ENCODE peak calls at places on chromosome 19, in eight cellular contexts. One of them, this sample, is unnamed.

GRCh38 chr19:36041831-36042230 is 9.2 kb upstream of the CLIP3 start:
- DNase-seq in BE2C: no peak
- DNase-seq in A673: peak; percentile 45
- DNase-seq in fibroblast of lung: peak; percentile 83
- DNase-seq in uterus: peak; percentile 37
- DNase-seq in breast epithelium: no peak
- DNase-seq in thyroid gland: peak; percentile 47
- DNase-seq in psoas muscle: no peak
- DNase-seq in this sample: peak; percentile 62

GRCh38 chr19:3712663-3713531 is 4.7 kb downstream of the TJP3 start:
- DNase-seq in BE2C: no peak
- DNase-seq in A673: no peak
- DNase-seq in fibroblast of lung: no peak
- DNase-seq in uterus: no peak
- DNase-seq in breast epithelium: no peak
- DNase-seq in thyroid gland: peak; percentile 90
- DNase-seq in psoas muscle: no peak
- DNase-seq in this sample: no peak

GRCh38 chr19:55640577-55641375 is at the start of gene ZNF580:
- DNase-seq in BE2C: peak; percentile 76
- DNase-seq in A673: peak; percentile 87
- DNase-seq in fibroblast of lung: peak; percentile 91
- DNase-seq in uterus: peak; percentile 72
- DNase-seq in breast epithelium: peak; percentile 64
- DNase-seq in thyroid gland: peak; percentile 80
- DNase-seq in psoas muscle: peak; percentile 76
- DNase-seq in this sample: no peak

GRCh38 chr19:7294571-7295212 is 478 bp upstream of the INSR start:
- DNase-seq in BE2C: peak; percentile 76
- DNase-seq in A673: peak; percentile 67
- DNase-seq in fibroblast of lung: peak; percentile 34
- DNase-seq in uterus: peak; percentile 69
- DNase-seq in breast epithelium: peak; percentile 60
- DNase-seq in thyroid gland: peak; percentile 85
- DNase-seq in psoas muscle: peak; percentile 84
- DNase-seq in this sample: no peak

GRCh38 chr19:48419158-48419920 is 25.9 kb downstream of the GRIN2D start:
- DNase-seq in BE2C: peak; percentile 82
- DNase-seq in A673: peak; percentile 71
- DNase-seq in fibroblast of lung: peak; percentile 51
- DNase-seq in uterus: no peak
- DNase-seq in breast epithelium: no peak
- DNase-seq in thyroid gland: peak; percentile 45
- DNase-seq in psoas muscle: peak; percentile 47
- DNase-seq in this sample: no peak

GRCh38 chr19:40424637-40425449 is 949 bp downstream of the SERTAD1 start:
- DNase-seq in BE2C: no peak
- DNase-seq in A673: peak; percentile 37
- DNase-seq in fibroblast of lung: peak; percentile 23
- DNase-seq in uterus: no peak
- DNase-seq in breast epithelium: no peak
- DNase-seq in thyroid gland: peak; percentile 32
- DNase-seq in psoas muscle: no peak
- DNase-seq in this sample: no peak

GRCh38 chr19:49879243-49879960 is 1.9 kb downstream of the TBC1D17 start:
- DNase-seq in BE2C: no peak
- DNase-seq in A673: no peak
- DNase-seq in fibroblast of lung: no peak
- DNase-seq in uterus: no peak
- DNase-seq in breast epithelium: no peak
- DNase-seq in thyroid gland: no peak
- DNase-seq in psoas muscle: no peak
- DNase-seq in this sample: no peak

GRCh38 chr19:58497634-58498170 is 14.1 kb downstream of the SLC27A5 start:
- DNase-seq in BE2C: no peak
- DNase-seq in A673: no peak
- DNase-seq in fibroblast of lung: no peak
- DNase-seq in uterus: no peak
- DNase-seq in breast epithelium: no peak
- DNase-seq in thyroid gland: no peak
- DNase-seq in psoas muscle: no peak
- DNase-seq in this sample: no peak

GRCh38 chr19:44661904-44662303 is 9.4 kb upstream of the CEACAM19 start:
- DNase-seq in BE2C: no peak
- DNase-seq in A673: no peak
- DNase-seq in fibroblast of lung: no peak
- DNase-seq in uterus: no peak
- DNase-seq in breast epithelium: no peak
- DNase-seq in thyroid gland: no peak
- DNase-seq in psoas muscle: no peak
- DNase-seq in this sample: no peak

GRCh38 chr19:18520848-18521691 is 800 bp downstream of the ELL start:
- DNase-seq in BE2C: peak; percentile 41
- DNase-seq in A673: no peak
- DNase-seq in fibroblast of lung: no peak
- DNase-seq in uterus: peak; percentile 45
- DNase-seq in breast epithelium: no peak
- DNase-seq in thyroid gland: peak; percentile 40
- DNase-seq in psoas muscle: peak; percentile 53
- DNase-seq in this sample: peak; percentile 4

GRCh38 chr19:14632286-14632685 is 42.4 kb downstream of the ADGRE3 start:
- DNase-seq in BE2C: peak; percentile 40
- DNase-seq in A673: peak; percentile 65
- DNase-seq in fibroblast of lung: no peak
- DNase-seq in uterus: no peak
- DNase-seq in breast epithelium: no peak
- DNase-seq in thyroid gland: no peak
- DNase-seq in psoas muscle: no peak
- DNase-seq in this sample: peak; percentile 45

GRCh38 chr19:15297416-15298224 is 34.7 kb downstream of the BRD4 start:
- DNase-seq in BE2C: peak; percentile 32
- DNase-seq in A673: peak; percentile 46
- DNase-seq in fibroblast of lung: peak; percentile 71
- DNase-seq in uterus: no peak
- DNase-seq in breast epithelium: no peak
- DNase-seq in thyroid gland: no peak
- DNase-seq in psoas muscle: no peak
- DNase-seq in this sample: peak; percentile 80

GRCh38 chr19:30034321-30034720 is 92.3 kb downstream of the URI1 start:
- DNase-seq in BE2C: no peak
- DNase-seq in A673: no peak
- DNase-seq in fibroblast of lung: no peak
- DNase-seq in uterus: no peak
- DNase-seq in breast epithelium: no peak
- DNase-seq in thyroid gland: no peak
- DNase-seq in psoas muscle: no peak
- DNase-seq in this sample: no peak

GRCh38 chr19:43595605-43595998 is 332 bp downstream of the IRGQ start:
- DNase-seq in BE2C: no peak
- DNase-seq in A673: peak; percentile 17
- DNase-seq in fibroblast of lung: no peak
- DNase-seq in uterus: no peak
- DNase-seq in breast epithelium: no peak
- DNase-seq in thyroid gland: no peak
- DNase-seq in psoas muscle: no peak
- DNase-seq in this sample: no peak

GRCh38 chr19:30226464-30227070 is 145.6 kb upstream of the ZNF536 start:
- DNase-seq in BE2C: peak; percentile 73
- DNase-seq in A673: peak; percentile 39
- DNase-seq in fibroblast of lung: no peak
- DNase-seq in uterus: no peak
- DNase-seq in breast epithelium: no peak
- DNase-seq in thyroid gland: peak; percentile 13
- DNase-seq in psoas muscle: no peak
- DNase-seq in this sample: no peak

GRCh38 chr19:47209323-47210179 is 21.4 kb downstream of the BBC3 start:
- DNase-seq in BE2C: no peak
- DNase-seq in A673: no peak
- DNase-seq in fibroblast of lung: no peak
- DNase-seq in uterus: no peak
- DNase-seq in breast epithelium: no peak
- DNase-seq in thyroid gland: no peak
- DNase-seq in psoas muscle: no peak
- DNase-seq in this sample: no peak

GRCh38 chr19:58037927-58038687 is 4.3 kb downstream of the ZSCAN1 start:
- DNase-seq in BE2C: peak; percentile 26
- DNase-seq in A673: no peak
- DNase-seq in fibroblast of lung: no peak
- DNase-seq in uterus: no peak
- DNase-seq in breast epithelium: no peak
- DNase-seq in thyroid gland: peak; percentile 85
- DNase-seq in psoas muscle: no peak
- DNase-seq in this sample: no peak

GRCh38 chr19:678791-679388 is 2.7 kb downstream of the FSTL3 start:
- DNase-seq in BE2C: no peak
- DNase-seq in A673: no peak
- DNase-seq in fibroblast of lung: no peak
- DNase-seq in uterus: no peak
- DNase-seq in breast epithelium: peak; percentile 51
- DNase-seq in thyroid gland: no peak
- DNase-seq in psoas muscle: no peak
- DNase-seq in this sample: no peak

GRCh38 chr19:8244442-8244841 is 35.3 kb downstream of the CERS4 start:
- DNase-seq in BE2C: no peak
- DNase-seq in A673: no peak
- DNase-seq in fibroblast of lung: no peak
- DNase-seq in uterus: no peak
- DNase-seq in breast epithelium: no peak
- DNase-seq in thyroid gland: no peak
- DNase-seq in psoas muscle: no peak
- DNase-seq in this sample: no peak

GRCh38 chr19:47134533-47134932 is 3.9 kb downstream of the SAE1 start:
- DNase-seq in BE2C: no peak
- DNase-seq in A673: no peak
- DNase-seq in fibroblast of lung: no peak
- DNase-seq in uterus: no peak
- DNase-seq in breast epithelium: no peak
- DNase-seq in thyroid gland: no peak
- DNase-seq in psoas muscle: no peak
- DNase-seq in this sample: no peak

DNA sequence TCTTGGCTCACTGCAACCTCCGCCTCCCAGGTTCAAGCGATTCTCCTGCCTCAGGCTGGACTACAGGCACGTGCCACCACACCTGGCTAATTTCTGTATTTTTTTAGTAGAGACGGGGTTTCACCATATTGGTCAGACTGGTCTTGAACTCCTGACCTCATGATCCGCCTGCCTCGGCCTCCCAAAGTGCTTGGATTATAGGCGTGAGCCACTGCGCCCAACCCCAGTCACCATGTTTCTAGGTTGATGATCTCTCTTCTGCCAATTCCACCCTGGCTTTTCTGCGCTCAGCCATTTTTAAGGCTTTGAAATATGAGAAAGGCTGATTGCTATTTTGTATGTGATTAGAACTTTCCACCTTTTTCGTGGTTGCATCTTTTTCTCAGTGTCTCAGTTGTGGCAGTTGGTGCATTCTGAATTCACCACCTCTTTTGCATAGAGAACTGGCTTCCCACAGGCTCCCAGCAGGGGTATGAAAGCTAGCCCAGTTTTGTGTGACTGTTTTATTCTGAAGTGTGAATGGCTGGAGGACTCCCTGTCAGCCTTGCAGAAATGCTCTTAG is 15.5 kb downstream of the CEACAM1 start:
- DNase-seq in BE2C: no peak
- DNase-seq in A673: peak; percentile 76
- DNase-seq in fibroblast of lung: no peak
- DNase-seq in uterus: no peak
- DNase-seq in breast epithelium: no peak
- DNase-seq in thyroid gland: no peak
- DNase-seq in psoas muscle: no peak
- DNase-seq in this sample: no peak
- H3K4me3 ChIP-seq in BE2C: no peak overlapping the region
- H3K4me3 ChIP-seq in A673: no peak overlapping the region
- H3K4me3 ChIP-seq in fibroblast of lung: no peak overlapping the region
- H3K4me3 ChIP-seq in uterus: no peak overlapping the region
- H3K4me3 ChIP-seq in breast epithelium: no peak overlapping the region
- H3K4me3 ChIP-seq in thyroid gland: no peak overlapping the region
- H3K4me3 ChIP-seq in psoas muscle: no peak overlapping the region
- H3K4me3 ChIP-seq in this sample: no peak overlapping the region

GRCh38 chr19:51410950-51411748 is 6.3 kb downstream of the SIGLEC10 start:
- DNase-seq in BE2C: no peak
- DNase-seq in A673: no peak
- DNase-seq in fibroblast of lung: no peak
- DNase-seq in uterus: no peak
- DNase-seq in breast epithelium: no peak
- DNase-seq in thyroid gland: no peak
- DNase-seq in psoas muscle: no peak
- DNase-seq in this sample: no peak

GRCh38 chr19:51402117-51402516 is 11.7 kb upstream of the C19orf84 start:
- DNase-seq in BE2C: no peak
- DNase-seq in A673: no peak
- DNase-seq in fibroblast of lung: no peak
- DNase-seq in uterus: no peak
- DNase-seq in breast epithelium: no peak
- DNase-seq in thyroid gland: no peak
- DNase-seq in psoas muscle: no peak
- DNase-seq in this sample: no peak

DNA sequence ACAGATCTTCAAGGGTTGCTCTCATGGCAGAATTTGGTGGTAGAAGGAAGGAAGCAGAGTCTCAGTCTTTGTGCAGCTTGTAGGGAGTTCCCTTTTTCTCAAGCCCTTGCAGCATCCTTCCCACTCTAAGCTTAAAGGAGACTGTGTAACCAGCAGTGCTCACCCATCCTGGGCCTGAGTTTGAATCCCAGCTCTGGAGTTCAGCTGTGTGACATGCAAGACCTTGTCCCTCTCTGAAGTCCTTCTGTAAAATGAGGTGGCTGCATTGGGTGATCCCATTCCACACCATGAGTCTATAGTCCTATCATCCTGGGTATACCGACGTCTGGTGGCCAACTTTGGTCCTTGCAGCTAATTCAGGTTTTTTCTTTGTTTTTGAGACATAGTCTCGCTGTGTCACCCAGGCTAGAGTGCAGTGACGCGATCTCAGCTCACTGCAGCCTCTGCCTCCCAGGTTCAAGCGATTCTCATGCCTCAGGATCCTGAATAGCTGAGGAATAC is 9.8 kb downstream of the SIGLEC10 start:
- DNase-seq in BE2C: no peak
- DNase-seq in A673: no peak
- DNase-seq in fibroblast of lung: no peak
- DNase-seq in uterus: no peak
- DNase-seq in breast epithelium: no peak
- DNase-seq in thyroid gland: no peak
- DNase-seq in psoas muscle: no peak
- DNase-seq in this sample: peak; percentile 23
- TF ChIP-seq CTCF in BE2C: peak; percentile 63
- TF ChIP-seq CTCF in A673: peak; percentile 46
- TF ChIP-seq CTCF in fibroblast of lung: peak; percentile 60
- TF ChIP-seq CTCF in uterus: peak; percentile 34
- TF ChIP-seq CTCF in breast epithelium: no peak
- TF ChIP-seq CTCF in thyroid gland: no peak
- TF ChIP-seq CTCF in psoas muscle: peak; percentile 23
- TF ChIP-seq CTCF in this sample: peak; percentile 46

GRCh38 chr19:51721905-51722304 is 1.9 kb downstream of the HAS1 start:
- DNase-seq in BE2C: no peak
- DNase-seq in A673: no peak
- DNase-seq in fibroblast of lung: no peak
- DNase-seq in uterus: no peak
- DNase-seq in breast epithelium: no peak
- DNase-seq in thyroid gland: no peak
- DNase-seq in psoas muscle: no peak
- DNase-seq in this sample: no peak
- H3K27me3 ChIP-seq in BE2C: peaks cover 77% of the 10 kb centered on the region
- H3K27me3 ChIP-seq in A673: peaks cover 100% of the 10 kb centered on the region
- H3K27me3 ChIP-seq in fibroblast of lung: peaks cover 17% of the 10 kb centered on the region
- H3K27me3 ChIP-seq in uterus: peaks cover 20% of the 10 kb centered on the region
- H3K27me3 ChIP-seq in breast epithelium: peaks cover 8% of the 10 kb centered on the region
- H3K27me3 ChIP-seq in thyroid gland: peaks cover 4% of the 10 kb centered on the region
- H3K27me3 ChIP-seq in psoas muscle: no peaks in the 10 kb centered on the region
- H3K27me3 ChIP-seq in this sample: peaks cover 16% of the 10 kb centered on the region

GRCh38 chr19:38250428-38250820 is 5.8 kb downstream of the PPP1R14A start:
- DNase-seq in BE2C: no peak
- DNase-seq in A673: no peak
- DNase-seq in fibroblast of lung: no peak
- DNase-seq in uterus: no peak
- DNase-seq in breast epithelium: no peak
- DNase-seq in thyroid gland: no peak
- DNase-seq in psoas muscle: no peak
- DNase-seq in this sample: no peak
- H3K4me3 ChIP-seq in BE2C: no peak overlapping the region
- H3K4me3 ChIP-seq in A673: no peak overlapping the region
- H3K4me3 ChIP-seq in fibroblast of lung: no peak overlapping the region
- H3K4me3 ChIP-seq in uterus: no peak overlapping the region
- H3K4me3 ChIP-seq in breast epithelium: no peak overlapping the region
- H3K4me3 ChIP-seq in thyroid gland: no peak overlapping the region
- H3K4me3 ChIP-seq in psoas muscle: no peak overlapping the region
- H3K4me3 ChIP-seq in this sample: no peak overlapping the region